ENCODE peak calls at places on chromosome 17, in four cellular contexts. Q is WTC11, Y is HepG2, C is K562. V is an unnamed sample.

GRCh38 chr17:81249233-81250040 is 10.3 kb downstream of the NDUFAF8 start:
- DNase-seq in Q (no peak), C (no peak), Y (peak; percentile 32), V (no peak)

GRCh38 chr17:55158439-55158838 is 106.3 kb upstream of the HLF start:
- DNase-seq in Q (no peak), Y (no peak), C (no peak), V (no peak)

GRCh38 chr17:81040791-81041337 is 5.9 kb downstream of the BAIAP2 start:
- DNase-seq in Y (peak; percentile 37), C (peak; percentile 71), Q (peak; percentile 72), V (no peak)

GRCh38 chr17:30495586-30495985 is 18.4 kb downstream of the GOSR1 start:
- DNase-seq in Q (no peak), Y (no peak), C (no peak), V (no peak)

GRCh38 chr17:6464446-6465041 is 20.3 kb downstream of the PIMREG start:
- DNase-seq in C (no peak), Y (no peak), Q (no peak), V (no peak)

GRCh38 chr17:17412331-17412730 is 64.5 kb upstream of the MED9 start:
- DNase-seq in C (no peak), Q (no peak), Y (no peak), V (no peak)

GRCh38 chr17:50027639-50028206 is 28.2 kb upstream of the ITGA3 start:
- DNase-seq in Q (no peak), C (no peak), Y (no peak), V (no peak)

GRCh38 chr17:78933959-78934568 is 8.9 kb upstream of the TIMP2 start:
- DNase-seq in Q (peak; percentile 44), C (no peak), Y (peak; percentile 77), V (no peak)

GRCh38 chr17:81306491-81306890 is 11.4 kb upstream of the SLC38A10 start:
- DNase-seq in C (no peak), Q (no peak), Y (no peak), V (no peak)

GRCh38 chr17:7549401-7550055 is 670 bp downstream of the TNFSF12 start:
- DNase-seq in Q (no peak), C (no peak), Y (no peak), V (no peak)

GRCh38 chr17:69084911-69085310 is 24.2 kb upstream of the ABCA9 start:
- DNase-seq in Q (peak; percentile 79), C (peak; percentile 23), Y (peak; percentile 50), V (no peak)
- TF ChIP-seq CREM in Q (no peak), C (no peak), Y (no peak), V (no peak)

DNA sequence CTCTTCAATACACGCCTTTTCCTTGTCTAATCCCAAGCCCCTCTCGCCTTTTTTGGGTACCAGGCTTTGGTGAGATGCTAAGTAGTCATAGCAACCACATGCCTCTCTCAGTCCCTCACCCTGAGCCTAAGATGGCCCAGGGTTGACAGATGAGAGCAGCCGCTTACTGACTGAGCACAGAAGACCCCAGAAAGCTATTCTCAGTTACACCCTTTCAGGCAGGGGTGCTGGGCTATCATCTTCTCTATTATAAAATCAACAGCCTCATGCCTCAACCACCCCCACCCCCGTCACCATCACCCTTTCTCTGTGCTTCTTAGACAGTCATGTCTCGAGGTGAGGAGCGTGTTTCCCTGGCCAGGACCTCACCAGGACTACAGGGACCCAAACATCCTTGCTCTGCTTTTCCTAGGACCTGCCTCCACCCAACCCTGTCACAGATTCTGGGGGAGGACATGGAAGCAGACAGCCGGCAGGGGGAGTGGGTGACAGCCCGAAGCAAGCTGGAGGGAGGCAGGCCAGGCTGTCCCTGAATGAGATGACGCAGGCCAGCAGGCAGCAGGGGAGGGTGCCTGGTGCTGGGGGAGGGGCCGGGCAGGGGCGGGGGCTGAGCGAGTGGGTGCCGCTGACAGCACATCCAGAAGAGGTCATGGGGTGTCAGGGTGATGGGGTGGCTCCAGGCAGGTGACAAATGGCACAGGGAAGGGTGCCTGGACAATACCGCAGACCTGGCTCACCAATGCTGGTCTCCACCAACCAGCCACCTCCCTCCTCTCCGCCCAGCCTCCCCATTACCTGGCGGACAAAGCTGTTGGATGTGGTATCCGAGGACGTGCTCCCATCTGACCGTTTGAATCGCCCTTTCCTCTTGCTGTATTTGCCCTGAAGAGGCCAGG is 3.1 kb downstream of the CACNB1 start:
- DNase-seq in Q (peak; percentile 73), C (peak; percentile 93), Y (peak; percentile 80), V (no peak)
- TF ChIP-seq CREM in Q (no peak), C (peak; percentile 89), Y (no peak), V (no peak)

GRCh38 chr17:2949469-2950044 is 113.8 kb downstream of the OR1D5 start:
- DNase-seq in Y (no peak), C (no peak), Q (no peak), V (no peak)
- TF ChIP-seq CREM in Y (no peak), C (no peak), Q (no peak), V (no peak)

DNA sequence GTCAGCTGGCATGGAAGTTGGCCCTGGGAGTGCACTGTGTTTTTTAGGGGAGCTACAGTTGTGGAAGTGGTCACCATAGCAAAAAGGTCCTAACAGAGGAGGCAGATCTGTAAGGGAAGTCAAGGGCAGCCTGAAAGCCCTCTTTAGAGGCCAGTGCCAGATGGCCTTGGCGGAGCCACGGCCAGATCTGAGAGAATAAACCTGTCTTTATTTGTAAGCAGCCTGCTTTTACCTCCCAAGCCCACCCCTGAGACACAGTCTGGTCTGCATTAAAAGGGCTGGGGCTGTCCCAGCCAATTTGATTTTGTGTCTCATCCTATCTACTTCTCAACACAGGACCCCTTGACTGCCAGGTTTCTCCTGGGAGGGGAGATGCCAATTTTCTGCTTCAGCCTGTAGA is 51.0 kb upstream of the NOL11 start:
- DNase-seq in Y (no peak), C (no peak), Q (no peak), V (no peak)
- TF ChIP-seq CREM in Y (no peak), C (no peak), Q (no peak), V (no peak)

DNA sequence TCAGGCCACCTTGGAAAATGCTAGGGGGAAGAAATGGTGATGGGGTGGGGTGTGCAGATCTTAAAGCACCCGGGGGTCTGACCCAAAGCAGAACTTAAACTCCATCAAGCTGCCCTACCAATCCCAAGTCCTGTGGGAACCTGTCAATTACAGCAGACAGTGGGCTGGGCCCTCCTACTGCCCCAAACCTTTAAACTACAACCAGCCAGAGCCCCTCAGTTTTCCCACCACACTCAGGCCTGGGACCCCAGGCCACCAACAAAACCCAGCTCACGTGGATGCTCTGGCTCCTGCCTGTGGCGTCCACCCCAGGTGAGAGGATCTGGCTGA is 2.7 kb downstream of the MYO18A start:
- DNase-seq in Q (no peak), Y (no peak), C (peak; percentile 7), V (no peak)
- TF ChIP-seq CREM in Q (no peak), Y (no peak), C (no peak), V (no peak)